ENCODE peak calls at places on chromosomes 6 and 20, in six cellular contexts. One of them, this sample, is unnamed.

GRCh38 chr6:24935753-24936152 is at the start of gene RIPOR2:
- DNase-seq in HTR-8/SVneo: no peak
- DNase-seq in mucosa of gallbladder: no peak
- DNase-seq in transverse colon: peak; percentile 47
- DNase-seq in HL-60: no peak
- DNase-seq in NCI-H510A treated with DMSO at 0.1 percent for 48 hours: no peak
- DNase-seq in this sample: no peak

GRCh38 chr20:38722708-38723068 is 1.6 kb upstream of the SLC32A1 start:
- DNase-seq in HTR-8/SVneo: no peak
- DNase-seq in transverse colon: no peak
- DNase-seq in HL-60: no peak
- DNase-seq in NCI-H510A treated with DMSO at 0.1 percent for 48 hours: no peak
- DNase-seq in mucosa of gallbladder: no peak
- DNase-seq in this sample: no peak

GRCh38 chr6:42281570-42281969 is 63.9 kb upstream of the MRPS10 start:
- DNase-seq in HL-60: peak; percentile 41
- DNase-seq in NCI-H510A treated with DMSO at 0.1 percent for 48 hours: peak; percentile 8
- DNase-seq in transverse colon: peak; percentile 21
- DNase-seq in HTR-8/SVneo: no peak
- DNase-seq in mucosa of gallbladder: no peak
- DNase-seq in this sample: no peak

GRCh38 chr6:154257074-154257473 is 99.5 kb downstream of the IPCEF1 start:
- DNase-seq in transverse colon: no peak
- DNase-seq in HTR-8/SVneo: no peak
- DNase-seq in HL-60: peak; percentile 90
- DNase-seq in NCI-H510A treated with DMSO at 0.1 percent for 48 hours: no peak
- DNase-seq in mucosa of gallbladder: no peak
- DNase-seq in this sample: no peak

GRCh38 chr6:31690231-31691077 is 9.6 kb upstream of the LY6G5C start:
- DNase-seq in HL-60: no peak
- DNase-seq in HTR-8/SVneo: no peak
- DNase-seq in transverse colon: peak; percentile 44
- DNase-seq in mucosa of gallbladder: peak; percentile 36
- DNase-seq in NCI-H510A treated with DMSO at 0.1 percent for 48 hours: no peak
- DNase-seq in this sample: no peak

GRCh38 chr6:119541132-119541905 is 191.8 kb upstream of the MAN1A1 start:
- DNase-seq in transverse colon: no peak
- DNase-seq in HL-60: no peak
- DNase-seq in mucosa of gallbladder: no peak
- DNase-seq in NCI-H510A treated with DMSO at 0.1 percent for 48 hours: no peak
- DNase-seq in HTR-8/SVneo: peak; percentile 33
- DNase-seq in this sample: peak; percentile 48

GRCh38 chr20:36344517-36345132 is 38.5 kb downstream of the DLGAP4 start:
- DNase-seq in HL-60: peak; percentile 4
- DNase-seq in HTR-8/SVneo: peak; percentile 86
- DNase-seq in transverse colon: peak; percentile 14
- DNase-seq in mucosa of gallbladder: peak; percentile 62
- DNase-seq in NCI-H510A treated with DMSO at 0.1 percent for 48 hours: no peak
- DNase-seq in this sample: peak; percentile 47

GRCh38 chr6:138509371-138509770 is 10.1 kb upstream of the NHSL1 start:
- DNase-seq in HL-60: no peak
- DNase-seq in HTR-8/SVneo: peak; percentile 17
- DNase-seq in mucosa of gallbladder: peak; percentile 73
- DNase-seq in transverse colon: peak; percentile 72
- DNase-seq in NCI-H510A treated with DMSO at 0.1 percent for 48 hours: peak; percentile 13
- DNase-seq in this sample: peak; percentile 60

GRCh38 chr20:11651647-11652046 is 266.0 kb upstream of the BTBD3 start:
- DNase-seq in mucosa of gallbladder: no peak
- DNase-seq in NCI-H510A treated with DMSO at 0.1 percent for 48 hours: no peak
- DNase-seq in HTR-8/SVneo: no peak
- DNase-seq in HL-60: no peak
- DNase-seq in transverse colon: no peak
- DNase-seq in this sample: no peak

GRCh38 chr6:168011291-168011690 is 13.8 kb downstream of the KIF25 start:
- DNase-seq in NCI-H510A treated with DMSO at 0.1 percent for 48 hours: no peak
- DNase-seq in mucosa of gallbladder: no peak
- DNase-seq in transverse colon: no peak
- DNase-seq in HTR-8/SVneo: no peak
- DNase-seq in HL-60: no peak
- DNase-seq in this sample: no peak

This sample was measured in A673.